ENCODE peak calls at places on chromosomes 13 and 19, in five cellular contexts. N is CD8-positive, alpha-beta T cell; I is transverse colon; B is neural progenitor cell; X is fibroblast of lung. V is an unnamed sample.

GRCh38 chr19:51703655-51704515 is 10.8 kb downstream of the SPACA6 start:
- DNase-seq in I (peak; percentile 98), X (peak; percentile 92), N (peak; percentile 96), B (peak; percentile 97), V (peak; percentile 97)

GRCh38 chr19:13974073-13974472 is 21.8 kb downstream of the DCAF15 start:
- DNase-seq in N (peak; percentile 52), I (no peak), X (no peak), B (peak; percentile 82), V (no peak)

GRCh38 chr19:42312370-42312769 is 739 bp upstream of the TMEM145 start:
- DNase-seq in N (no peak), B (no peak), I (no peak), X (no peak), V (no peak)

GRCh38 chr13:49218493-49219051 is 1.6 kb upstream of the MLNR start:
- DNase-seq in I (no peak), N (no peak), B (peak; percentile 85), X (peak; percentile 27), V (peak; percentile 75)

GRCh38 chr19:58311345-58311744 is 6.2 kb downstream of the ERVK3-1 start:
- DNase-seq in I (no peak), X (no peak), B (no peak), N (no peak), V (no peak)

GRCh38 chr19:18473706-18474087 is 35.8 kb upstream of the ISYNA1 start:
- DNase-seq in X (no peak), N (no peak), B (no peak), I (no peak), V (peak; percentile 51)

GRCh38 chr13:69496951-69497350 is 610.7 kb upstream of the ATXN8OS start:
- DNase-seq in B (no peak), I (no peak), N (no peak), X (no peak), V (no peak)

GRCh38 chr13:42395066-42395821 is 123.3 kb downstream of the AKAP11 start:
- DNase-seq in X (no peak), B (no peak), I (no peak), N (peak; percentile 19), V (no peak)

GRCh38 chr13:50396001-50396400 is 380.8 kb downstream of the KCNRG start:
- DNase-seq in I (no peak), X (peak; percentile 42), B (no peak), N (no peak), V (no peak)

GRCh38 chr19:38831142-38831605 is 420 bp downstream of the ECH1 start:
- DNase-seq in B (peak; percentile 56), N (no peak), I (peak; percentile 84), X (peak; percentile 98), V (peak; percentile 92)

GRCh38 chr19:2633693-2634075 is 68.8 kb downstream of the GNG7 start:
- DNase-seq in X (no peak), I (no peak), B (no peak), N (no peak), V (peak; percentile 76)

GRCh38 chr19:36257512-36257876 is 42.6 kb downstream of the ZNF146 start:
- DNase-seq in B (no peak), N (no peak), I (no peak), X (no peak), V (no peak)

GRCh38 chr13:101417043-101417406 is 717 bp upstream of the NALCN start:
- DNase-seq in N (no peak), B (peak; percentile 9), I (no peak), X (peak; percentile 64), V (no peak)

GRCh38 chr19:44142014-44142523 is 715 bp downstream of the ZNF234 start:
- DNase-seq in N (peak; percentile 11), B (peak; percentile 18), X (peak; percentile 44), I (no peak), V (no peak)

GRCh38 chr13:24050292-24050711 is 110.2 kb upstream of the SPATA13 start:
- DNase-seq in X (peak; percentile 79), N (no peak), B (no peak), I (no peak), V (peak; percentile 79)

GRCh38 chr13:24650157-24650556 is 30.1 kb upstream of the ATP12A start:
- DNase-seq in I (no peak), N (no peak), B (no peak), X (peak; percentile 32), V (no peak)

GRCh38 chr19:8831832-8832131 is 322 bp downstream of the ZNF558 start:
- DNase-seq in X (no peak), I (no peak), B (no peak), N (no peak), V (no peak)

GRCh38 chr13:25761041-25761440 is 290.8 kb downstream of the SHISA2 start:
- DNase-seq in N (no peak), X (no peak), B (no peak), I (no peak), V (no peak)

GRCh38 chr13:29589234-29589633 is 6.3 kb downstream of the SLC7A1 start:
- DNase-seq in X (peak; percentile 84), B (peak; percentile 53), N (no peak), I (no peak), V (no peak)

GRCh38 chr19:524062-524674 is 7.4 kb upstream of the CDC34 start:
- DNase-seq in N (no peak), B (no peak), X (no peak), I (no peak), V (no peak)

GRCh38 chr19:16897572-16898056 is 8.8 kb downstream of the F2RL3 start:
- DNase-seq in N (no peak), X (peak; percentile 27), I (peak; percentile 47), B (no peak), V (no peak)

GRCh38 chr13:25455146-25455545 is 83.4 kb downstream of the ATP8A2 start:
- DNase-seq in X (no peak), B (no peak), N (no peak), I (no peak), V (no peak)

GRCh38 chr13:81686877-81687276 is 1346.0 kb upstream of the SPRY2 start:
- DNase-seq in B (no peak), I (no peak), N (no peak), X (peak; percentile 1), V (no peak)

GRCh38 chr19:31355330-31356289 is 6.4 kb upstream of the TSHZ3 start:
- DNase-seq in N (no peak), I (no peak), B (peak; percentile 67), X (peak; percentile 38), V (no peak)

GRCh38 chr19:52778811-52779210 is 7.8 kb downstream of the ZNF600 start:
- DNase-seq in N (peak; percentile 32), I (no peak), B (no peak), X (no peak), V (no peak)

GRCh38 chr13:44278164-44278563 is 95.5 kb upstream of the SERP2 start:
- DNase-seq in N (no peak), B (no peak), I (no peak), X (no peak), V (no peak)

GRCh38 chr19:5977222-5977784 is 637 bp downstream of the RANBP3 start:
- DNase-seq in N (no peak), X (no peak), I (no peak), B (no peak), V (no peak)

GRCh38 chr19:45677351-45678230 is 9.6 kb downstream of the GIPR start:
- DNase-seq in B (peak; percentile 94), I (peak; percentile 95), N (peak; percentile 79), X (peak; percentile 69), V (peak; percentile 91)

GRCh38 chr13:73993661-73994060 is 140.5 kb downstream of the KLF12 start:
- DNase-seq in B (peak; percentile 8), N (no peak), I (no peak), X (no peak), V (no peak)

GRCh38 chr13:104318121-104318520 is 1251.9 kb upstream of the SLC10A2 start:
- DNase-seq in I (no peak), B (peak; percentile 18), X (peak; percentile 57), N (no peak), V (no peak)

GRCh38 chr13:59621791-59622190 is 541.9 kb downstream of the DIAPH3 start:
- DNase-seq in N (no peak), X (no peak), B (no peak), I (no peak), V (no peak)

GRCh38 chr13:60080871-60081270 is 82.9 kb downstream of the DIAPH3 start:
- DNase-seq in X (no peak), B (no peak), I (no peak), N (no peak), V (no peak)

GRCh38 chr13:104385409-104385808 is 1319.2 kb upstream of the SLC10A2 start:
- DNase-seq in B (no peak), I (no peak), X (peak; percentile 88), N (no peak), V (no peak)

GRCh38 chr13:48223016-48223385 is 10.0 kb upstream of the ITM2B start:
- DNase-seq in X (no peak), B (no peak), I (no peak), N (no peak), V (no peak)

GRCh38 chr19:1856698-1857603 is 6.4 kb downstream of the KLF16 start:
- DNase-seq in B (peak; percentile 44), I (peak; percentile 96), N (peak; percentile 38), X (peak; percentile 74), V (peak; percentile 96)

GRCh38 chr19:33393286-33394005 is 19.9 kb downstream of the CEBPG start:
- DNase-seq in X (no peak), N (no peak), I (no peak), B (peak; percentile 35), V (peak; percentile 76)

GRCh38 chr19:55418185-55418584 is 10.6 kb upstream of the UBE2S start:
- DNase-seq in N (peak; percentile 54), X (peak; percentile 83), I (peak; percentile 64), B (peak; percentile 86), V (no peak)
- TF ChIP-seq CTCF in N (peak; percentile 68), X (peak; percentile 77), I (peak; percentile 77), B (peak; percentile 84), V (peak; percentile 63)

GRCh38 chr13:99973163-99973785 is 1.7 kb upstream of the ZIC5 start:
- DNase-seq in I (no peak), N (no peak), B (no peak), X (no peak), V (no peak)
- H3K4me1 ChIP-seq in I (peaks cover 28% of the 10 kb centered on the region), N (peaks cover 27% of the 10 kb centered on the region), B (peaks cover 51% of the 10 kb centered on the region), X (no peaks in the 10 kb centered on the region), V (peaks cover 7% of the 10 kb centered on the region)

GRCh38 chr13:39554371-39554770 is 48.6 kb downstream of the LHFPL6 start:
- DNase-seq in I (no peak), N (no peak), B (no peak), X (peak; percentile 31), V (no peak)
- H3K4me3 ChIP-seq in I (no peak overlapping the region), N (no peak overlapping the region), B (no peak overlapping the region), X (no peak overlapping the region), V (no peak overlapping the region)

DNA sequence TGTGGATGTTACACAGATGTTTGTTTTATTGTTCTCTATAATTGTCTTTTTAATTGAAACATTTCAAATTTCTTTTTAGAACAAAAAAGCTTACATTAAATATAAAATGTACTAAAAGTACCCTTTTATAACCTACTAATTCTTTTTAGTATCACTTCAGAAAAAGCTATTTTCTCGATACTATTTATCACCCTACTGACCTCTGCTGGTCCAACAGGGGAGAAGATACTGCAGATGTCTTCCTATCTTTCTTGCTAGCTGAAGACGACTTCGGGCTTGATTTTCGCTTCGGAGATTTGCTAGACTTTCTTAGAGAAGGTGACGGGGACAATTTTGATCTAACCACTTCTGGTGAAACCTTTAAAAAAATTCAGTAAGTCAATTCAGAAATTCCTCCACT is 42.4 kb downstream of the ZC3H13 start:
- DNase-seq in I (no peak), X (no peak), N (no peak), B (peak; percentile 40), V (no peak)
- TF ChIP-seq CTCF in I (no peak), X (peak; percentile 35), N (no peak), B (peak; percentile 64), V (no peak)

V was measured in left lung.